ENCODE peak calls at places on chromosomes 2 and 18, in eight cellular contexts. One of them, this sample, is unnamed.

GRCh38 chr2:230757476-230757875 is 44.8 kb downstream of the CAB39 start:
- DNase-seq in CD8-positive, alpha-beta memory T cell: no peak
- DNase-seq in cardiac muscle cell: peak; percentile 85
- DNase-seq in A549: no peak
- DNase-seq in OCI-LY7: no peak
- DNase-seq in transverse colon: no peak
- DNase-seq in mammary epithelial cell: no peak
- DNase-seq in vagina: no peak
- DNase-seq in this sample: no peak

GRCh38 chr2:20145497-20146193 is 79.3 kb downstream of the SDC1 start:
- DNase-seq in cardiac muscle cell: no peak
- DNase-seq in A549: no peak
- DNase-seq in CD8-positive, alpha-beta memory T cell: no peak
- DNase-seq in transverse colon: peak; percentile 35
- DNase-seq in mammary epithelial cell: no peak
- DNase-seq in vagina: no peak
- DNase-seq in OCI-LY7: no peak
- DNase-seq in this sample: no peak

GRCh38 chr18:74251297-74252031 is 40.3 kb downstream of the CYB5A start:
- DNase-seq in A549: peak; percentile 77
- DNase-seq in transverse colon: no peak
- DNase-seq in CD8-positive, alpha-beta memory T cell: no peak
- DNase-seq in cardiac muscle cell: peak; percentile 92
- DNase-seq in mammary epithelial cell: no peak
- DNase-seq in vagina: no peak
- DNase-seq in OCI-LY7: no peak
- DNase-seq in this sample: no peak

GRCh38 chr2:230896346-230897115 is 28.5 kb downstream of the GPR55 start:
- DNase-seq in CD8-positive, alpha-beta memory T cell: no peak
- DNase-seq in A549: no peak
- DNase-seq in vagina: peak; percentile 95
- DNase-seq in OCI-LY7: no peak
- DNase-seq in mammary epithelial cell: no peak
- DNase-seq in transverse colon: peak; percentile 6
- DNase-seq in cardiac muscle cell: no peak
- DNase-seq in this sample: no peak

GRCh38 chr2:203209538-203209937 is 29.3 kb upstream of the CYP20A1 start:
- DNase-seq in CD8-positive, alpha-beta memory T cell: no peak
- DNase-seq in mammary epithelial cell: no peak
- DNase-seq in cardiac muscle cell: peak; percentile 17
- DNase-seq in vagina: no peak
- DNase-seq in A549: no peak
- DNase-seq in OCI-LY7: no peak
- DNase-seq in transverse colon: no peak
- DNase-seq in this sample: no peak

GRCh38 chr2:216110620-216111019 is 1.5 kb downstream of the XRCC5 start:
- DNase-seq in CD8-positive, alpha-beta memory T cell: no peak
- DNase-seq in OCI-LY7: no peak
- DNase-seq in vagina: no peak
- DNase-seq in transverse colon: no peak
- DNase-seq in cardiac muscle cell: no peak
- DNase-seq in mammary epithelial cell: no peak
- DNase-seq in A549: no peak
- DNase-seq in this sample: no peak

GRCh38 chr18:55422456-55423185 is 165.4 kb downstream of the TCF4 start:
- DNase-seq in CD8-positive, alpha-beta memory T cell: no peak
- DNase-seq in A549: no peak
- DNase-seq in cardiac muscle cell: peak; percentile 75
- DNase-seq in OCI-LY7: peak; percentile 67
- DNase-seq in transverse colon: peak; percentile 22
- DNase-seq in vagina: no peak
- DNase-seq in mammary epithelial cell: no peak
- DNase-seq in this sample: no peak

GRCh38 chr2:133424876-133425275 is 143.4 kb downstream of the NCKAP5 start:
- DNase-seq in mammary epithelial cell: peak; percentile 84
- DNase-seq in OCI-LY7: no peak
- DNase-seq in vagina: no peak
- DNase-seq in CD8-positive, alpha-beta memory T cell: no peak
- DNase-seq in transverse colon: no peak
- DNase-seq in cardiac muscle cell: no peak
- DNase-seq in A549: peak; percentile 15
- DNase-seq in this sample: no peak

GRCh38 chr2:237025090-237025865 is 60.4 kb upstream of the COPS8 start:
- DNase-seq in A549: peak; percentile 88
- DNase-seq in CD8-positive, alpha-beta memory T cell: no peak
- DNase-seq in vagina: no peak
- DNase-seq in cardiac muscle cell: peak; percentile 73
- DNase-seq in OCI-LY7: no peak
- DNase-seq in mammary epithelial cell: peak; percentile 64
- DNase-seq in transverse colon: peak; percentile 73
- DNase-seq in this sample: no peak

GRCh38 chr2:174465327-174465726 is 21.5 kb downstream of the GPR155 start:
- DNase-seq in cardiac muscle cell: peak; percentile 11
- DNase-seq in A549: peak; percentile 33
- DNase-seq in vagina: no peak
- DNase-seq in OCI-LY7: no peak
- DNase-seq in mammary epithelial cell: no peak
- DNase-seq in transverse colon: no peak
- DNase-seq in CD8-positive, alpha-beta memory T cell: no peak
- DNase-seq in this sample: peak; percentile 52

GRCh38 chr2:52919668-52920067 is 847.9 kb upstream of the CHAC2 start:
- DNase-seq in mammary epithelial cell: no peak
- DNase-seq in transverse colon: no peak
- DNase-seq in OCI-LY7: no peak
- DNase-seq in CD8-positive, alpha-beta memory T cell: no peak
- DNase-seq in A549: no peak
- DNase-seq in vagina: no peak
- DNase-seq in cardiac muscle cell: no peak
- DNase-seq in this sample: no peak

GRCh38 chr18:13219012-13219396 is 444 bp downstream of the LDLRAD4 start:
- DNase-seq in transverse colon: no peak
- DNase-seq in A549: no peak
- DNase-seq in vagina: no peak
- DNase-seq in CD8-positive, alpha-beta memory T cell: no peak
- DNase-seq in mammary epithelial cell: no peak
- DNase-seq in cardiac muscle cell: no peak
- DNase-seq in OCI-LY7: no peak
- DNase-seq in this sample: no peak
- H3K4me1 ChIP-seq in transverse colon: peaks cover 61% of the 10 kb centered on the region
- H3K4me1 ChIP-seq in A549: peaks cover 17% of the 10 kb centered on the region
- H3K4me1 ChIP-seq in vagina: peaks cover 64% of the 10 kb centered on the region
- H3K4me1 ChIP-seq in CD8-positive, alpha-beta memory T cell: peaks cover 22% of the 10 kb centered on the region
- H3K4me1 ChIP-seq in mammary epithelial cell: peaks cover 6% of the 10 kb centered on the region
- H3K4me1 ChIP-seq in cardiac muscle cell: peaks cover 27% of the 10 kb centered on the region
- H3K4me1 ChIP-seq in OCI-LY7: no peaks in the 10 kb centered on the region
- H3K4me1 ChIP-seq in this sample: no peaks in the 10 kb centered on the region

DNA sequence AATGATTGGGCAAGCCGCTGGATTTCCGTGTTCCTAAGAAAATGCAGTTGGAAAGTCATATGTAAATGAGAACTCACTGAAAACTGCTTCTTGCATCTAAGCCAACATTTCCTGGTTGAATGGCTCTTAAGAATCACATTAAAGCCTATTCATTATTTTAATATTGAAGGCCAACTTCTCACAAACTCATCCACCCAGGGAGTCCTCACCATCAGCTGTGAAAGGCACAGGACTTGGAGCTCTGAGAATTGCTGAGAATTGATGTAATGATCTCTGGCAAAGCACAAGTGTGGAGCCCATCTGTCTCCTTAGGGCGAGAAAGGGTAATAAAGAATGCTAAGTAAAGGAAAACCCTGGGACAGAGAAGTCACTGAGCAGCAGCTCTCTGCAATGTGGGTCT is 55.9 kb upstream of the APCDD1 start:
- DNase-seq in CD8-positive, alpha-beta memory T cell: no peak
- DNase-seq in vagina: no peak
- DNase-seq in mammary epithelial cell: no peak
- DNase-seq in A549: no peak
- DNase-seq in transverse colon: no peak
- DNase-seq in OCI-LY7: no peak
- DNase-seq in cardiac muscle cell: no peak
- DNase-seq in this sample: no peak
- H3K27ac ChIP-seq in CD8-positive, alpha-beta memory T cell: no peak overlapping the region
- H3K27ac ChIP-seq in vagina: no peak overlapping the region
- H3K27ac ChIP-seq in mammary epithelial cell: no peak overlapping the region
- H3K27ac ChIP-seq in A549: no peak overlapping the region
- H3K27ac ChIP-seq in transverse colon: no peak overlapping the region
- H3K27ac ChIP-seq in OCI-LY7: no peak overlapping the region
- H3K27ac ChIP-seq in cardiac muscle cell: no peak overlapping the region
- H3K27ac ChIP-seq in this sample: no peak overlapping the region

GRCh38 chr2:202147775-202148174 is 74.7 kb downstream of the KIAA2012 start:
- DNase-seq in vagina: no peak
- DNase-seq in OCI-LY7: no peak
- DNase-seq in cardiac muscle cell: peak; percentile 58
- DNase-seq in transverse colon: no peak
- DNase-seq in CD8-positive, alpha-beta memory T cell: no peak
- DNase-seq in A549: no peak
- DNase-seq in mammary epithelial cell: no peak
- DNase-seq in this sample: no peak
- H3K4me3 ChIP-seq in vagina: no peak overlapping the region
- H3K4me3 ChIP-seq in OCI-LY7: no peak overlapping the region
- H3K4me3 ChIP-seq in cardiac muscle cell: no peak overlapping the region
- H3K4me3 ChIP-seq in transverse colon: no peak overlapping the region
- H3K4me3 ChIP-seq in CD8-positive, alpha-beta memory T cell: no peak overlapping the region
- H3K4me3 ChIP-seq in A549: no peak overlapping the region
- H3K4me3 ChIP-seq in mammary epithelial cell: no peak overlapping the region
- H3K4me3 ChIP-seq in this sample: no peak overlapping the region

DNA sequence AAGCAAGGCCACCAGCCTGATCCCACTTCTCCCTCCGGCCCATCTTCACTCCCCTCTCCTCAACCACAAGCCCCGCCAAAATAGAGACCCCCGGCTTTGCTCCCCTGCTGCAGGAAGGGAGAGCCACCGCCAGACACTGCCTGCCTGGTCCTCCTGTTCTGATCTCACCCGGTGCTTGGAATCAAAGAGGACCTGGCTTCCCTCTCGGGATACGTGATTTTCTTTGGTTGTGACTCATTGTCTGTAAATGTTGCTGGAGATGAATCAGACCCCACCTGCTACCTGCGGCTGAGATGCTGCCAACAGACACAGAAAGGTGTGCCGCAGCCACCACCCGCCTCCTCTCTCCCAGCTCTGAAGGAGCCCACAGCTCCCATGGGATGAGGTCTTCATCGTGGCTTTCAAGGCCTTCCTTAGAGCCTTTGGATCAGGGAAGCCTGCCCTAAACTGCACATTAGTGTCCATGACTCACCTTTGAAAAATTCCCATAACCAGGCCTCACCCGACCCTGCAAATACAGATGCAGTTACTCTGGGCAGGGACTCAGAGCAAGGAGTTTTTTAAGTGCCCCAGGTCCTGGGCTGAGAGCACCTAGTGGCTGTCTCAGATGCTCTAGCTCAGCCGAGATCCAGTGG is 79.4 kb upstream of the ZNF532 start:
- DNase-seq in vagina: no peak
- DNase-seq in mammary epithelial cell: peak; percentile 99
- DNase-seq in cardiac muscle cell: peak; percentile 75
- DNase-seq in A549: peak; percentile 98
- DNase-seq in OCI-LY7: no peak
- DNase-seq in transverse colon: peak; percentile 25
- DNase-seq in CD8-positive, alpha-beta memory T cell: no peak
- DNase-seq in this sample: peak; percentile 61
- H3K4me1 ChIP-seq in vagina: peaks cover 48% of the 10 kb centered on the region
- H3K4me1 ChIP-seq in mammary epithelial cell: peaks cover 47% of the 10 kb centered on the region
- H3K4me1 ChIP-seq in cardiac muscle cell: peaks cover 13% of the 10 kb centered on the region
- H3K4me1 ChIP-seq in A549: peaks cover 69% of the 10 kb centered on the region
- H3K4me1 ChIP-seq in OCI-LY7: no peaks in the 10 kb centered on the region
- H3K4me1 ChIP-seq in transverse colon: peaks cover 25% of the 10 kb centered on the region
- H3K4me1 ChIP-seq in CD8-positive, alpha-beta memory T cell: no peaks in the 10 kb centered on the region
- H3K4me1 ChIP-seq in this sample: peaks cover 32% of the 10 kb centered on the region

GRCh38 chr2:21361406-21361805 is 237.6 kb downstream of the TDRD15 start:
- DNase-seq in CD8-positive, alpha-beta memory T cell: no peak
- DNase-seq in mammary epithelial cell: peak; percentile 54
- DNase-seq in A549: no peak
- DNase-seq in cardiac muscle cell: no peak
- DNase-seq in vagina: no peak
- DNase-seq in OCI-LY7: no peak
- DNase-seq in transverse colon: no peak
- DNase-seq in this sample: no peak
- H3K27ac ChIP-seq in CD8-positive, alpha-beta memory T cell: no peak overlapping the region
- H3K27ac ChIP-seq in mammary epithelial cell: peak overlapping the region; percentile 32
- H3K27ac ChIP-seq in A549: no peak overlapping the region
- H3K27ac ChIP-seq in cardiac muscle cell: no peak overlapping the region
- H3K27ac ChIP-seq in vagina: no peak overlapping the region
- H3K27ac ChIP-seq in OCI-LY7: no peak overlapping the region
- H3K27ac ChIP-seq in transverse colon: no peak overlapping the region
- H3K27ac ChIP-seq in this sample: no peak overlapping the region

GRCh38 chr2:224909885-224910517 is 132.3 kb downstream of the DOCK10 start:
- DNase-seq in vagina: no peak
- DNase-seq in A549: peak; percentile 80
- DNase-seq in OCI-LY7: no peak
- DNase-seq in mammary epithelial cell: peak; percentile 92
- DNase-seq in CD8-positive, alpha-beta memory T cell: no peak
- DNase-seq in transverse colon: no peak
- DNase-seq in cardiac muscle cell: peak; percentile 91
- DNase-seq in this sample: no peak
- H3K4me3 ChIP-seq in vagina: no peak overlapping the region
- H3K4me3 ChIP-seq in A549: no peak overlapping the region
- H3K4me3 ChIP-seq in OCI-LY7: no peak overlapping the region
- H3K4me3 ChIP-seq in mammary epithelial cell: no peak overlapping the region
- H3K4me3 ChIP-seq in CD8-positive, alpha-beta memory T cell: no peak overlapping the region
- H3K4me3 ChIP-seq in transverse colon: no peak overlapping the region
- H3K4me3 ChIP-seq in cardiac muscle cell: no peak overlapping the region
- H3K4me3 ChIP-seq in this sample: no peak overlapping the region

DNA sequence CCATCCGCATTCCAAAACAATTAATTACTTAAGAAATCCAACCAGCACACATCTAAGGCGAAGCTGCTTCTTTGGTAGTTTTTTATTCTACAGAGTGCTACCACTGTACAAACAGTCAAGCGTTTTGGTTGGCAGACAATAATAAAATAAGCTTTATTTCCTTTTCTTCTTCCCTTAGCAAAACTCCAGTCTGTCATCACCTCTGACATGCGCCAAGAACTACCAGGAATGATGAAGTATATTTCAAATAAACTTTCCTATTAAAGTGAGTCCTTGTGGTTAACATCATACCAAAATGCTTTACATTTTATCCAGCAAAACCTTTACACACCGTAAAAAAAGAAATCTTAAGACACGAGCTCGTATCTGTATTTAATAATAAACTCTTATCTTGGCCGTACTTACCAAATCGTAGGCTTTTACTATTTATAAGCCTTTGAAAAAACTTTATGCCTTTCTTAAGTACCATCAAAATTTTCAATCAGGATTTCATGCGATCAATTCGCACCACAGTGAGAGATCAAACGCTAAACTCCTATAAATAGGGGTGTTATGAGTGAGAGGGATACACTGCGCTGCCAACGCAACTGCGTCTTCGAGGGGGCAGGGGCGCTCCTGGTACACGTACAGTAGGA is 1.2 kb downstream of the ATL2 start:
- DNase-seq in mammary epithelial cell: no peak
- DNase-seq in OCI-LY7: no peak
- DNase-seq in cardiac muscle cell: peak; percentile 43
- DNase-seq in CD8-positive, alpha-beta memory T cell: no peak
- DNase-seq in A549: no peak
- DNase-seq in transverse colon: no peak
- DNase-seq in vagina: no peak
- DNase-seq in this sample: no peak
- H3K4me1 ChIP-seq in mammary epithelial cell: peaks cover 6% of the 10 kb centered on the region
- H3K4me1 ChIP-seq in OCI-LY7: peaks cover 68% of the 10 kb centered on the region
- H3K4me1 ChIP-seq in cardiac muscle cell: peaks cover 13% of the 10 kb centered on the region
- H3K4me1 ChIP-seq in CD8-positive, alpha-beta memory T cell: peaks cover 43% of the 10 kb centered on the region
- H3K4me1 ChIP-seq in A549: peaks cover 27% of the 10 kb centered on the region
- H3K4me1 ChIP-seq in transverse colon: peaks cover 24% of the 10 kb centered on the region
- H3K4me1 ChIP-seq in vagina: peaks cover 56% of the 10 kb centered on the region
- H3K4me1 ChIP-seq in this sample: peaks cover 12% of the 10 kb centered on the region

GRCh38 chr2:12334289-12335003 is 382.3 kb upstream of the TRIB2 start:
- DNase-seq in A549: no peak
- DNase-seq in CD8-positive, alpha-beta memory T cell: no peak
- DNase-seq in vagina: no peak
- DNase-seq in OCI-LY7: no peak
- DNase-seq in mammary epithelial cell: no peak
- DNase-seq in cardiac muscle cell: peak; percentile 3
- DNase-seq in transverse colon: no peak
- DNase-seq in this sample: no peak
- H3K27ac ChIP-seq in A549: no peak overlapping the region
- H3K27ac ChIP-seq in CD8-positive, alpha-beta memory T cell: no peak overlapping the region
- H3K27ac ChIP-seq in vagina: no peak overlapping the region
- H3K27ac ChIP-seq in OCI-LY7: no peak overlapping the region
- H3K27ac ChIP-seq in mammary epithelial cell: no peak overlapping the region
- H3K27ac ChIP-seq in cardiac muscle cell: no peak overlapping the region
- H3K27ac ChIP-seq in transverse colon: no peak overlapping the region
- H3K27ac ChIP-seq in this sample: no peak overlapping the region

This sample was measured in SJCRH30.